ENCODE peak calls at places on chromosomes 16 and 17, in seven cellular contexts. S is activated T-cell treated with anti-CD3 and anti-CD28 coated beads for 1 hour; L is GDM1; E is AML-193; W is Calu3; M is activated naive CD8-positive, alpha-beta T cell treated with anti-CD3 and anti-CD28 coated beads for 36 hours; I is kidney tubule cell. R is an unnamed sample.

GRCh38 chr16:89729863-89730574 is 8.7 kb downstream of the ZNF276 start:
- DNase-seq in E (no peak), W (no peak), I (no peak), L (no peak), S (no peak), M (no peak), R (no peak)

GRCh38 chr17:3964203-3965122 is at the start of gene ATP2A3:
- DNase-seq in E (no peak), L (peak), S (peak), M (peak), I (no peak), W (peak), R (no peak)

GRCh38 chr17:692116-692515 is 22.5 kb downstream of the VPS53 start:
- DNase-seq in E (no peak), M (no peak), I (peak), S (no peak), W (no peak), L (no peak), R (no peak)

GRCh38 chr16:81754810-81755209 is 24.3 kb upstream of the PLCG2 start:
- DNase-seq in S (no peak), M (no peak), E (no peak), W (no peak), L (no peak), I (no peak), R (no peak)

GRCh38 chr17:48625502-48626201 is 506 bp downstream of the HOXB9 start:
- DNase-seq in L (no peak), E (no peak), I (peak), W (peak), M (peak), S (no peak), R (no peak)

GRCh38 chr16:78748471-78748929 is 649.0 kb downstream of the WWOX start:
- DNase-seq in W (no peak), I (no peak), L (no peak), S (no peak), M (no peak), E (no peak), R (peak)

GRCh38 chr17:62653831-62654829 is 26.7 kb downstream of the MRC2 start:
- DNase-seq in L (no peak), E (peak), W (no peak), S (no peak), I (no peak), M (no peak), R (no peak)

GRCh38 chr16:81645303-81645702 is 133.8 kb upstream of the PLCG2 start:
- DNase-seq in I (peak), M (no peak), S (no peak), W (no peak), E (no peak), L (no peak), R (peak)

GRCh38 chr17:77881545-77881944 is 77.0 kb upstream of the TNRC6C start:
- DNase-seq in S (peak), W (peak), L (peak), I (no peak), E (peak), M (peak), R (no peak)

GRCh38 chr16:88762258-88762870 is 22.7 kb downstream of the PIEZO1 start:
- DNase-seq in L (no peak), W (no peak), I (no peak), M (no peak), E (no peak), S (no peak), R (no peak)

GRCh38 chr17:74454197-74455024 is 12.0 kb upstream of the CD300A start:
- DNase-seq in E (peak), M (peak), L (peak), W (peak), S (no peak), I (no peak), R (peak)